ENCODE peak calls at places on chromosomes 16 and 17, in five cellular contexts. One of them, this sample, is unnamed.

GRCh38 chr16:87740909-87741424 is 24.8 kb downstream of the KLHDC4 start:
- DNase-seq in heart left ventricle: peak
- DNase-seq in AG20443: peak
- DNase-seq in C1 segment of cervical spinal cord: peak
- DNase-seq in GM18507: no peak
- DNase-seq in this sample: no peak

GRCh38 chr17:75853410-75853809 is 1.7 kb downstream of the WBP2 start:
- DNase-seq in heart left ventricle: no peak
- DNase-seq in AG20443: peak
- DNase-seq in C1 segment of cervical spinal cord: no peak
- DNase-seq in GM18507: no peak
- DNase-seq in this sample: no peak

GRCh38 chr16:27085182-27085581 is 18.5 kb downstream of the C16orf82 start:
- DNase-seq in heart left ventricle: no peak
- DNase-seq in AG20443: no peak
- DNase-seq in C1 segment of cervical spinal cord: no peak
- DNase-seq in GM18507: no peak
- DNase-seq in this sample: peak

GRCh38 chr17:14604920-14605599 is 304.2 kb downstream of the HS3ST3B1 start:
- DNase-seq in heart left ventricle: peak
- DNase-seq in AG20443: no peak
- DNase-seq in C1 segment of cervical spinal cord: peak
- DNase-seq in GM18507: no peak
- DNase-seq in this sample: peak

GRCh38 chr17:16477255-16477654 is 14.7 kb downstream of the LRRC75A start:
- DNase-seq in heart left ventricle: peak
- DNase-seq in AG20443: peak
- DNase-seq in C1 segment of cervical spinal cord: no peak
- DNase-seq in GM18507: no peak
- DNase-seq in this sample: no peak

GRCh38 chr16:47056704-47057630 is 83.5 kb upstream of the DNAJA2 start:
- DNase-seq in heart left ventricle: no peak
- DNase-seq in AG20443: no peak
- DNase-seq in C1 segment of cervical spinal cord: no peak
- DNase-seq in GM18507: no peak
- DNase-seq in this sample: peak

GRCh38 chr16:3175157-3176153 is 12.5 kb upstream of the OR1F1 start:
- DNase-seq in heart left ventricle: no peak
- DNase-seq in AG20443: peak
- DNase-seq in C1 segment of cervical spinal cord: no peak
- DNase-seq in GM18507: no peak
- DNase-seq in this sample: no peak

GRCh38 chr16:81928975-81929374 is 82.3 kb downstream of the SDR42E1 start:
- DNase-seq in heart left ventricle: no peak
- DNase-seq in AG20443: no peak
- DNase-seq in C1 segment of cervical spinal cord: no peak
- DNase-seq in GM18507: no peak
- DNase-seq in this sample: no peak

GRCh38 chr17:59830007-59830630 is 62.6 kb downstream of the TUBD1 start:
- DNase-seq in heart left ventricle: no peak
- DNase-seq in AG20443: no peak
- DNase-seq in C1 segment of cervical spinal cord: no peak
- DNase-seq in GM18507: no peak
- DNase-seq in this sample: no peak

GRCh38 chr17:67557921-67558320 is 159.8 kb upstream of the NOL11 start:
- DNase-seq in heart left ventricle: no peak
- DNase-seq in AG20443: peak
- DNase-seq in C1 segment of cervical spinal cord: no peak
- DNase-seq in GM18507: no peak
- DNase-seq in this sample: no peak